ENCODE peak calls at places on chromosomes 5 and 9, in seven cellular contexts. I is endothelial cell; J is cardiac muscle cell; R is lower leg skin; C is A673; N is CD8-positive, alpha-beta T cell; E is Calu3. D is an unnamed sample.

GRCh38 chr9:84705128-84705527 is 35.6 kb downstream of the NTRK2 start:
- DNase-seq in I (no peak), J (no peak), R (no peak), C (no peak), N (no peak), E (no peak), D (no peak)

GRCh38 chr9:137295313-137296213 is 6.5 kb downstream of the NRARP start:
- DNase-seq in I (peak), J (peak), R (no peak), C (peak), N (peak), E (peak), D (no peak)

GRCh38 chr9:89548210-89548609 is 50.3 kb upstream of the SEMA4D start:
- DNase-seq in I (no peak), J (no peak), R (peak), C (no peak), N (no peak), E (no peak), D (no peak)

GRCh38 chr9:133713211-133713959 is 24.8 kb downstream of the SARDH start:
- DNase-seq in I (peak), J (no peak), R (no peak), C (no peak), N (no peak), E (no peak), D (no peak)

GRCh38 chr5:30856242-30856641 is 337.2 kb upstream of the CDH6 start:
- DNase-seq in I (no peak), J (no peak), R (no peak), C (no peak), N (no peak), E (no peak), D (no peak)

GRCh38 chr9:92737611-92738299 is 26.9 kb downstream of the BICD2 start:
- DNase-seq in I (no peak), J (no peak), R (no peak), C (no peak), N (no peak), E (no peak), D (no peak)

GRCh38 chr5:150183436-150183835 is 6.4 kb upstream of the SLC6A7 start:
- DNase-seq in I (no peak), J (no peak), R (no peak), C (no peak), N (no peak), E (no peak), D (no peak)

GRCh38 chr9:126329476-126330275 is 3.0 kb downstream of the MVB12B start:
- DNase-seq in I (no peak), J (no peak), R (peak), C (no peak), N (no peak), E (no peak), D (no peak)

GRCh38 chr9:78620764-78621163 is 323.8 kb downstream of the PSAT1 start:
- DNase-seq in I (no peak), J (no peak), R (no peak), C (no peak), N (no peak), E (no peak), D (peak)

GRCh38 chr9:92610470-92611420 is 59.2 kb downstream of the IPPK start:
- DNase-seq in I (no peak), J (no peak), R (peak), C (no peak), N (no peak), E (no peak), D (no peak)

GRCh38 chr9:35277171-35277520 is 115.3 kb downstream of the UNC13B start:
- DNase-seq in I (no peak), J (no peak), R (no peak), C (no peak), N (no peak), E (no peak), D (no peak)

GRCh38 chr5:3622961-3623360 is 27.3 kb downstream of the IRX1 start:
- DNase-seq in I (no peak), J (no peak), R (no peak), C (no peak), N (no peak), E (no peak), D (no peak)

GRCh38 chr5:68428232-68428811 is 212.8 kb downstream of the PIK3R1 start:
- DNase-seq in I (no peak), J (no peak), R (no peak), C (no peak), N (no peak), E (no peak), D (no peak)

GRCh38 chr9:113011911-113012381 is at the start of gene ZNF883:
- DNase-seq in I (peak), J (peak), R (no peak), C (peak), N (peak), E (peak), D (peak)

GRCh38 chr5:103208460-103208859 is 50.1 kb upstream of the MACIR start:
- DNase-seq in I (no peak), J (no peak), R (no peak), C (no peak), N (no peak), E (no peak), D (no peak)

GRCh38 chr5:17180957-17181723 is 36.3 kb upstream of the BASP1 start:
- DNase-seq in I (no peak), J (no peak), R (no peak), C (no peak), N (no peak), E (no peak), D (peak)

GRCh38 chr9:76526026-76526425 is 67.0 kb downstream of the GCNT1 start:
- DNase-seq in I (no peak), J (no peak), R (no peak), C (no peak), N (no peak), E (no peak), D (no peak)

GRCh38 chr5:82815871-82816270 is 261.3 kb downstream of the TMEM167A start:
- DNase-seq in I (no peak), J (no peak), R (no peak), C (no peak), N (no peak), E (no peak), D (peak)

GRCh38 chr5:139849501-139849900 is 53.9 kb downstream of the PSD2 start:
- DNase-seq in I (no peak), J (no peak), R (no peak), C (no peak), N (no peak), E (no peak), D (no peak)

GRCh38 chr5:1437452-1437851 is 7.8 kb downstream of the SLC6A3 start:
- DNase-seq in I (no peak), J (no peak), R (peak), C (no peak), N (no peak), E (no peak), D (no peak)

GRCh38 chr9:136545966-136546696 is at the start of gene NOTCH1:
- DNase-seq in I (peak), J (peak), R (peak), C (peak), N (peak), E (peak), D (peak)

GRCh38 chr5:431001-431710 is 11.8 kb upstream of the EXOC3 start:
- DNase-seq in I (peak), J (peak), R (peak), C (peak), N (peak), E (peak), D (peak)

GRCh38 chr5:39433123-39433522 is 8.3 kb upstream of the DAB2 start:
- DNase-seq in I (no peak), J (no peak), R (no peak), C (no peak), N (no peak), E (no peak), D (no peak)

GRCh38 chr9:93013856-93014582 is 44.5 kb upstream of the SUSD3 start:
- DNase-seq in I (no peak), J (no peak), R (peak), C (no peak), N (no peak), E (no peak), D (no peak)

GRCh38 chr5:153938131-153938842 is 100.4 kb downstream of the FAM114A2 start:
- DNase-seq in I (no peak), J (no peak), R (no peak), C (no peak), N (no peak), E (no peak), D (no peak)

GRCh38 chr5:35960328-35960727 is 21.9 kb upstream of the CAPSL start:
- DNase-seq in I (no peak), J (no peak), R (no peak), C (no peak), N (no peak), E (no peak), D (no peak)

GRCh38 chr5:35963381-35963843 is 25.0 kb upstream of the CAPSL start:
- DNase-seq in I (no peak), J (no peak), R (no peak), C (peak), N (no peak), E (peak), D (no peak)
- TF ChIP-seq CTCF in I (peak), J (peak), R (no peak), C (peak), N (no peak), E (peak), D (peak)

GRCh38 chr5:119021333-119021732 is 33.0 kb upstream of the DTWD2 start:
- DNase-seq in I (no peak), J (no peak), R (no peak), C (no peak), N (no peak), E (no peak), D (no peak)

GRCh38 chr5:119017999-119018398 is 29.7 kb upstream of the DTWD2 start:
- DNase-seq in I (no peak), J (no peak), R (no peak), C (no peak), N (no peak), E (no peak), D (no peak)

GRCh38 chr5:119022773-119023172 is 34.4 kb upstream of the DTWD2 start:
- DNase-seq in I (no peak), J (no peak), R (no peak), C (no peak), N (no peak), E (no peak), D (no peak)

GRCh38 chr5:119019431-119020348 is 31.3 kb upstream of the DTWD2 start:
- DNase-seq in I (no peak), J (no peak), R (no peak), C (no peak), N (no peak), E (no peak), D (no peak)

GRCh38 chr5:119022017-119022745 is 33.8 kb upstream of the DTWD2 start:
- DNase-seq in I (no peak), J (no peak), R (no peak), C (peak), N (no peak), E (no peak), D (peak)
- TF ChIP-seq CTCF in I (no peak), J (peak), R (no peak), C (peak), N (peak), E (peak), D (peak)

DNA sequence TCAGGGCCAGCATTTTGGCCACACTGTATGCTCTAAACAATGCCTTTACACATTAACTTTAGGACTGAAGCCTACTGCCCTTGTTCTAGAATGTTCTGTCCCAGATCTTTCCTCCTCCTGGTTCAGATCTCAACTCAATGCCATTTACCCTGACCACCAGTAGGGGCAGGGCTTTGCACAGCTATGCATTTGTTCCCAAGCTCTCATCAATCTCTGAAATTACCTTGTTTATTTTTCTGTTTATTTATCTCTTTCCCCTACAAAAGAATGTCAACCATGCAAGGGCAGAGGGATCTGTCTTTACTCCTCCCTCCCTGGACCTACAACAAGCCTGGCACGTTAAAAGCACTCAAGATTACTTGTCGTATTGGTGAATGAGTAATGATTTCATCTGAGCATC is 612.9 kb downstream of the BNC2 start:
- DNase-seq in I (peak), J (no peak), R (peak), C (no peak), N (no peak), E (no peak), D (no peak)
- TF ChIP-seq CTCF in I (peak), J (peak), R (no peak), C (peak), N (no peak), E (no peak), D (peak)

GRCh38 chr5:20974423-20974822 is 986.4 kb upstream of the CDH18 start:
- DNase-seq in I (no peak), J (no peak), R (no peak), C (peak), N (no peak), E (no peak), D (peak)

GRCh38 chr5:20972419-20972925 is 984.5 kb upstream of the CDH18 start:
- DNase-seq in I (peak), J (peak), R (no peak), C (peak), N (no peak), E (peak), D (peak)
- TF ChIP-seq CTCF in I (no peak), J (peak), R (no peak), C (peak), N (no peak), E (no peak), D (peak)

DNA sequence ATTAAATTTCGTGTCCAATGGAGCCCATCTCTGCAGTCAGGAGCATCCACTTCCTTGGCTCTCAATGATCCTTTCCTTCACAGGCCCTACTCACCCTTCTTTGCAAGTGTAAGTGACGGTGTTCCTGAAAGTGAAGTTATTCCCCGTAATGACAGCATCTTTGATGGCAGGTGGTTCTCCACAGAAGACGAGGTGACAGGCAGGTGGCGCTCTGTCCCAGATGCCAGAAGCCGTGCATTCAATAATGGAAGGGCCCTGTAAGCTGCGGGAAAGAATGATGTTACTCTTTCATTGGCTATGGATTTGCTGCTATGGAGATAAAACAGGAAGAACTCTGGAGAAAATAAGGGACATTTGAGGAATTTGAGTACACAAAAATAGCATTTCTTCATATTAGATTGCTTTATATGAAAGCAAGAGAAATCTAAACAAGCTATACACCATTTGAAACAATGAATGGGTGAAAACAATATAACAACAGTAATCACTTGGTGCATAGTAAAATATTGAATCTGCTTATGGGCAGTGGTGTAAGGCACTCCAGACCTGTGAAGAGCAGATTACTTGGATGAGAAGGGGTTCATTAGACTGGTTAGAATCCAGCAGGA is 89.9 kb upstream of the TXNDC8 start:
- DNase-seq in I (peak), J (peak), R (no peak), C (peak), N (no peak), E (peak), D (peak)
- TF ChIP-seq CTCF in I (peak), J (peak), R (no peak), C (peak), N (no peak), E (peak), D (peak)

GRCh38 chr9:127633216-127633615 is 21.1 kb downstream of the STXBP1 start:
- DNase-seq in I (no peak), J (no peak), R (peak), C (no peak), N (no peak), E (no peak), D (no peak)

GRCh38 chr9:127635198-127635735 is 23.2 kb downstream of the STXBP1 start:
- DNase-seq in I (no peak), J (no peak), R (no peak), C (peak), N (no peak), E (no peak), D (no peak)

GRCh38 chr9:127634021-127634420 is 21.9 kb downstream of the STXBP1 start:
- DNase-seq in I (peak), J (no peak), R (peak), C (peak), N (no peak), E (no peak), D (no peak)

GRCh38 chr9:127637322-127637847 is 25.3 kb downstream of the STXBP1 start:
- DNase-seq in I (no peak), J (no peak), R (no peak), C (peak), N (no peak), E (no peak), D (peak)

DNA sequence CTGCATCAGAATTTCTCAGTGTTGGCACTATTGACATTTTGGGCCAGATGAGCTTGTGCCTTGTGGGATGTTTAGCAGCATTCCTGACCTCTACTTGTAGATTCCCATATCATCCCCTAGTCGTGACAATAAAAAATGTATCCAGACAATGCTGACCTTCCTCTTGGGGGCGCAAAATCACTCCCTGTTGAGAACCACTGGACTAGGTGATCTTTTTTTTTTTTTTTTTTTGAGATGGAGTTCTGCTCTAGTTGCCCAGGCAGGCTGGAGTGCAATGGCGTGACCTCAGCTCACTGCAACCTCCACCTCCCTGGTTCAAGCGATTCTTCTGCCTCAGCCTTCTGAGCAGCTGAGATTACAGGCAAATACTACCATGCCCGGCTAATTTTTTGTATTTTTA is 22.6 kb downstream of the STXBP1 start:
- DNase-seq in I (no peak), J (no peak), R (peak), C (no peak), N (no peak), E (no peak), D (no peak)
- TF ChIP-seq CTCF in I (no peak), J (no peak), R (no peak), C (no peak), N (no peak), E (no peak), D (no peak)

GRCh38 chr5:151459680-151460079 is 12.3 kb downstream of the SLC36A1 start:
- DNase-seq in I (no peak), J (peak), R (no peak), C (no peak), N (no peak), E (no peak), D (no peak)
- TF ChIP-seq CTCF in I (no peak), J (no peak), R (no peak), C (no peak), N (no peak), E (no peak), D (no peak)

GRCh38 chr9:124757589-124757988 is 13.5 kb downstream of the NR6A1 start:
- DNase-seq in I (no peak), J (peak), R (no peak), C (no peak), N (no peak), E (no peak), D (no peak)

GRCh38 chr9:124755061-124755460 is 16.1 kb downstream of the NR6A1 start:
- DNase-seq in I (no peak), J (no peak), R (no peak), C (peak), N (no peak), E (no peak), D (no peak)

GRCh38 chr9:124756011-124756410 is 15.1 kb downstream of the NR6A1 start:
- DNase-seq in I (no peak), J (no peak), R (no peak), C (no peak), N (no peak), E (no peak), D (no peak)

GRCh38 chr9:124752967-124753366 is 18.1 kb downstream of the NR6A1 start:
- DNase-seq in I (no peak), J (no peak), R (no peak), C (no peak), N (no peak), E (no peak), D (peak)

GRCh38 chr9:124754289-124754688 is 16.8 kb downstream of the NR6A1 start:
- DNase-seq in I (no peak), J (peak), R (no peak), C (peak), N (no peak), E (no peak), D (peak)
- TF ChIP-seq CTCF in I (no peak), J (peak), R (no peak), C (peak), N (no peak), E (no peak), D (peak)

DNA sequence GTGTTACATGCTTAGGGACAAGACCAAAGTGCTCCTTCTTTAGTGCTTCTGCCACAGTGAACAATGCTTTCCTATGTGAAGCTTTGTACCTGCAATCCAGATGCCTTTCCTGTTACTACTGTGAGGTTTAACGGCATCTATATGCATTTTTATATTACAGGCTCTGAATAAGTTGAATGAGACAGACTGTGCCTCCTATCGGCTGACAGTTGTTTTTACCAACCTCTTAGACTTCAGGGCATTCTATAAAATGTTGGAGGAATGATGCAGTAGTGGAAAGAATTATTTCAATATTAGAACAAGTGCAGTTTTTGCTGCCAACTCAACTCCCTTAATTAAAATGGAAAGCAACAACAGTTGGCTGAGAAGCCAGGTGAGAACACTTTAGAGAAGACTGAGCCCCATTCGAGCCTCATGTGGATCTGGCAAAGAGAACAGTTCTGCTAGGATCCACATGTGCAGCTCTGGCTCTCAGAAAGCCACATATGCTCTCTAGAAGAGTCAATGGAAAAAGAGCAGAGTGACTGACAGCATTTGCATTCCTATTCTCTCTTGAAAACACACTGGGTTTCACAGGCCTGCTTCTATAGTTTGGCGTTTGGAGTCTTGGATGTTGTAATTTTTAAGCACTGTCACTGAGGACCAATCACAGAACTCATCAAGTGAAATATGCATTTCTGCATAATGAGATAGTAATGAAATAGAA is 147.5 kb downstream of the LURAP1L start:
- DNase-seq in I (no peak), J (peak), R (no peak), C (no peak), N (no peak), E (no peak), D (no peak)
- TF ChIP-seq CTCF in I (no peak), J (no peak), R (no peak), C (no peak), N (no peak), E (no peak), D (no peak)